ENCODE peak calls at places on chromosomes 16 and 17, in four cellular contexts. C, Q, Y and D are unnamed samples.

GRCh38 chr17:50931003-50931878 is 65.1 kb upstream of the TOB1 start:
- DNase-seq in C (peak), Q (peak), Y (peak), D (peak)

GRCh38 chr16:69443809-69444611 is 19.6 kb downstream of the CYB5B start:
- DNase-seq in C (no peak), Q (peak), Y (no peak), D (peak)

GRCh38 chr17:17787568-17787967 is 49.2 kb downstream of the SREBF1 start:
- DNase-seq in C (no peak), Q (no peak), Y (no peak), D (no peak)

GRCh38 chr17:62165378-62165722 is 100.3 kb upstream of the MED13 start:
- DNase-seq in C (peak), Q (no peak), Y (no peak), D (no peak)

GRCh38 chr16:16176328-16176727 is 47.0 kb downstream of the ABCC6 start:
- DNase-seq in C (no peak), Q (no peak), Y (no peak), D (no peak)

GRCh38 chr16:77540656-77541055 is 105.8 kb upstream of the ADAMTS18 start:
- DNase-seq in C (no peak), Q (no peak), Y (no peak), D (no peak)

GRCh38 chr16:57167951-57168350 is 17.9 kb downstream of the PSME3IP1 start:
- DNase-seq in C (peak), Q (peak), Y (peak), D (peak)

GRCh38 chr17:44875761-44876160 is 23.5 kb downstream of the EFTUD2 start:
- DNase-seq in C (no peak), Q (no peak), Y (no peak), D (no peak)

GRCh38 chr17:4043862-4044261 is 79.6 kb upstream of the ATP2A3 start:
- DNase-seq in C (no peak), Q (no peak), Y (no peak), D (no peak)

GRCh38 chr17:40478486-40478885 is 22.9 kb downstream of the TNS4 start:
- DNase-seq in C (no peak), Q (no peak), Y (no peak), D (no peak)

GRCh38 chr17:60364006-60364405 is 27.9 kb downstream of the USP32 start:
- DNase-seq in C (no peak), Q (no peak), Y (no peak), D (no peak)

GRCh38 chr16:27723711-27724490 is 174.0 kb downstream of the KATNIP start:
- DNase-seq in C (no peak), Q (no peak), Y (no peak), D (no peak)

GRCh38 chr16:81652798-81653505 is 126.1 kb upstream of the PLCG2 start:
- DNase-seq in C (no peak), Q (no peak), Y (peak), D (no peak)

GRCh38 chr17:73552300-73553088 is 91.8 kb downstream of the SDK2 start:
- DNase-seq in C (no peak), Q (no peak), Y (no peak), D (no peak)

GRCh38 chr17:73681946-73682345 is 37.7 kb upstream of the SDK2 start:
- DNase-seq in C (no peak), Q (no peak), Y (no peak), D (no peak)

GRCh38 chr16:71895679-71896385 is 501 bp downstream of the IST1 start:
- DNase-seq in C (peak), Q (no peak), Y (peak), D (peak)

GRCh38 chr16:88363239-88363891 is 19.4 kb upstream of the ZNF469 start:
- DNase-seq in C (no peak), Q (no peak), Y (no peak), D (no peak)

GRCh38 chr17:32253117-32253611 is 12.5 kb upstream of the RHBDL3 start:
- DNase-seq in C (peak), Q (peak), Y (peak), D (peak)

GRCh38 chr17:78357177-78357586 is 2.7 kb downstream of the SOCS3 start:
- DNase-seq in C (peak), Q (peak), Y (no peak), D (peak)

GRCh38 chr16:54952195-54952594 is 21.5 kb downstream of the IRX5 start:
- DNase-seq in C (no peak), Q (no peak), Y (no peak), D (no peak)

GRCh38 chr16:69477546-69477945 is 53.1 kb downstream of the CYB5B start:
- DNase-seq in C (no peak), Q (no peak), Y (no peak), D (peak)

GRCh38 chr17:78764871-78765270 is 17.2 kb downstream of the CYTH1 start:
- DNase-seq in C (no peak), Q (no peak), Y (no peak), D (no peak)

GRCh38 chr16:3637371-3637923 is 17.0 kb upstream of the DNASE1 start:
- DNase-seq in C (no peak), Q (peak), Y (no peak), D (peak)

GRCh38 chr17:32763855-32764439 is 113.0 kb downstream of the MYO1D start:
- DNase-seq in C (no peak), Q (no peak), Y (no peak), D (no peak)

GRCh38 chr17:77839324-77840155 is 119.0 kb upstream of the TNRC6C start:
- DNase-seq in C (no peak), Q (no peak), Y (no peak), D (no peak)

GRCh38 chr16:12317121-12317810 is 340.7 kb downstream of the SNX29 start:
- DNase-seq in C (no peak), Q (no peak), Y (no peak), D (no peak)
- H3K9ac ChIP-seq in C (no peak), Q (no peak), Y (no peak), D (no peak)

DNA sequence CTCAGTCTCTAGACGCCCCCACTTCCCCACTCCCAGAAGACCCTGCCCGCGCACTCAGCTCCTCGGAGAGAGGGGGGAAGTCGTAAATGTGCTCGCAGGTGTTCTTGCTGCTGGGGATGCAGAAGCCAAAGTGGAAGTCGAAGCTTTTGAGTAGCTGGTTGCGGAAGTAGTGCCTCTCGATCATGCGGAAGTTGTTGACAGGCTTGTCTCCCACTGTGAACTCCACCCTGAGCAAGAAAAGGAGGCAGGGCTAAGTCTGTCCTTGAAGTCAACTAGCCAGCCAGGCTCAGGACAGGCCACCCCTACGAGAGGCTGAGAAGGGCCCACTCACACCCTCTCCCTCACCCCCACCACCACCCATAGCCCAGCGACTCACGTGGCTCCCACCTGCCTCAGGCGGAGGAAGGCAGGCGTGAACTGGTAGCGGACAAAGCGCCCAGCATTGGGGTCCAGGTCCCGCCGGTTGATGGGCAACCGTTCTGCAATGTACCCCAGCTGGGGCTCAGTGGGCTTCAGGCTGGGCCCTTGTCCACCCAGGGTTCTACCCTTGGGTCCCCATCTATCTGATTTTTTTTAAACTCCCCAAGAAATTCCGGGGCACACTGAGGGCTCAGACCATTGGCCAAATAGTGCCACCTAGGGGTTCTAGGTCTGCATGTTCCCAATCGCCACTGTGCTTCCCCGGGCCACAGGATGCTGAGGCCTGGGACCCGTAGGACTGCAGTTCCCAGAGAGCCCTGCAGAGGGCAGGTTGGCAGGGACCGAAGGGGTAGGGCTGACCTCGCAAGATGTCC is 4.6 kb downstream of the UNC119 start:
- DNase-seq in C (peak), Q (peak), Y (peak), D (peak)
- H3K9ac ChIP-seq in C (no peak), Q (no peak), Y (no peak), D (no peak)

DNA sequence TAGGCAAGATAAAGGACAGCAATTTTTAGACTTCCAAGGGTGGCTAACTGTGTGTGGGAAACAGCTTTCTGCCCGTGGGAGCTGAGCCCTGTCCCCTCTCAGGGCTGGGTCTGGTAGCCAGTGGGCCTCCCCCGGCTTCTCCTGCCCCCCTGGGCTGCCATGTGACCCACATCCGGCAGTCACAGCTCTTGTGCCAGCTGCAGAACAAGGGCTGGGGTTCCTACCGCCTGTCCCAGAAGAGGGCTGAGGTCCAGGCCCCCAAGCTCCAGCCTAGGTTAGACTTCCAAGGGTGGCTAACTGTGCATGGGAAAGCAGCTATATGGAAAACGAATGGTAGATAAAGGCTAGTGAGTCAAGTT is 6.1 kb downstream of the GAST start:
- DNase-seq in C (no peak), Q (no peak), Y (no peak), D (no peak)
- H3K9ac ChIP-seq in C (no peak), Q (no peak), Y (no peak), D (no peak)

GRCh38 chr17:13584701-13585080 is 17.0 kb downstream of the HS3ST3A1 start:
- DNase-seq in C (peak), Q (no peak), Y (no peak), D (no peak)

GRCh38 chr17:13587487-13588338 is 14.0 kb downstream of the HS3ST3A1 start:
- DNase-seq in C (no peak), Q (no peak), Y (no peak), D (peak)

GRCh38 chr17:13582776-13583414 is 18.8 kb downstream of the HS3ST3A1 start:
- DNase-seq in C (no peak), Q (no peak), Y (no peak), D (no peak)

GRCh38 chr17:13581925-13582324 is 19.8 kb downstream of the HS3ST3A1 start:
- DNase-seq in C (no peak), Q (no peak), Y (no peak), D (no peak)

GRCh38 chr17:13583996-13584700 is 17.6 kb downstream of the HS3ST3A1 start:
- DNase-seq in C (no peak), Q (no peak), Y (no peak), D (peak)
- H3K9ac ChIP-seq in C (no peak), Q (peak), Y (no peak), D (no peak)

GRCh38 chr16:12168054-12169018 is 191.8 kb downstream of the SNX29 start:
- DNase-seq in C (no peak), Q (no peak), Y (no peak), D (no peak)
- H3K9ac ChIP-seq in C (no peak), Q (no peak), Y (no peak), D (no peak)

GRCh38 chr17:66964083-66964771 is at the start of gene CACNG4:
- DNase-seq in C (no peak), Q (peak), Y (peak), D (peak)
- H3K9ac ChIP-seq in C (no peak), Q (peak), Y (no peak), D (no peak)